ENCODE peak calls at places on chromosomes 2 and 18, in four cellular contexts. H, F, S and A are unnamed samples.

GRCh38 chr2:13558368-13558767 is 841.6 kb downstream of the TRIB2 start:
- DNase-seq in H (no peak), F (no peak), S (peak), A (peak)

GRCh38 chr18:3089579-3089978 is 76.6 kb upstream of the LPIN2 start:
- DNase-seq in H (no peak), F (no peak), S (no peak), A (no peak)

GRCh38 chr2:128623776-128624424 is 305.2 kb upstream of the HS6ST1 start:
- DNase-seq in H (peak), F (no peak), S (no peak), A (no peak)

GRCh38 chr2:68436270-68436669 is 30.8 kb downstream of the FBXO48 start:
- DNase-seq in H (no peak), F (no peak), S (no peak), A (no peak)

GRCh38 chr2:18117592-18117991 is 239.1 kb downstream of the KCNS3 start:
- DNase-seq in H (no peak), F (no peak), S (peak), A (no peak)

GRCh38 chr2:32330136-32330535 is 26.7 kb upstream of the BIRC6 start:
- DNase-seq in H (no peak), F (no peak), S (no peak), A (no peak)

GRCh38 chr2:48309900-48310299 is 220.1 kb upstream of the STON1 start:
- DNase-seq in H (no peak), F (no peak), S (no peak), A (no peak)

GRCh38 chr2:23503097-23503496 is 118.1 kb downstream of the KLHL29 start:
- DNase-seq in H (no peak), F (no peak), S (peak), A (no peak)

GRCh38 chr2:58895849-58896248 is 654.7 kb upstream of the FANCL start:
- DNase-seq in H (no peak), F (no peak), S (no peak), A (no peak)

GRCh38 chr2:207231106-207231860 is 65.5 kb upstream of the KLF7 start:
- DNase-seq in H (no peak), F (no peak), S (no peak), A (no peak)

GRCh38 chr2:181762000-181762399 is 81.7 kb upstream of the NEUROD1 start:
- DNase-seq in H (no peak), F (no peak), S (no peak), A (no peak)

GRCh38 chr18:62071071-62071470 is 115.8 kb downstream of the PIGN start:
- DNase-seq in H (no peak), F (no peak), S (no peak), A (no peak)

GRCh38 chr2:11584530-11585056 is 50.7 kb downstream of the GREB1 start:
- DNase-seq in H (no peak), F (no peak), S (no peak), A (no peak)

GRCh38 chr2:191678437-191679110 is 638 bp downstream of the NABP1 start:
- DNase-seq in H (no peak), F (peak), S (peak), A (peak)

GRCh38 chr2:176650811-176651559 is 381.7 kb downstream of the MTX2 start:
- DNase-seq in H (no peak), F (no peak), S (no peak), A (no peak)

GRCh38 chr18:2380101-2380500 is 191.2 kb downstream of the METTL4 start:
- DNase-seq in H (no peak), F (no peak), S (no peak), A (no peak)

GRCh38 chr2:37809525-37809924 is 115.6 kb upstream of the RMDN2 start:
- DNase-seq in H (no peak), F (no peak), S (no peak), A (no peak)

GRCh38 chr2:161990741-161991140 is 83.3 kb downstream of the DPP4 start:
- DNase-seq in H (no peak), F (no peak), S (peak), A (no peak)

GRCh38 chr2:151176661-151177060 is 85.0 kb downstream of the RBM43 start:
- DNase-seq in H (no peak), F (no peak), S (no peak), A (no peak)

GRCh38 chr2:148874868-148875341 is at the start of gene KIF5C:
- DNase-seq in H (peak), F (peak), S (peak), A (peak)

GRCh38 chr2:231576465-231576864 is 16.2 kb upstream of the TEX44 start:
- DNase-seq in H (no peak), F (no peak), S (no peak), A (no peak)

GRCh38 chr2:231716641-231717280 is 8.4 kb downstream of the PTMA start:
- DNase-seq in H (no peak), F (no peak), S (peak), A (no peak)

GRCh38 chr18:74610216-74610615 is 12.5 kb downstream of the ZNF407 start:
- DNase-seq in H (peak), F (no peak), S (no peak), A (no peak)

GRCh38 chr2:74514368-74515270 is at the start of gene TLX2:
- DNase-seq in H (no peak), F (no peak), S (no peak), A (peak)

GRCh38 chr18:27863780-27864430 is 313.0 kb downstream of the CDH2 start:
- DNase-seq in H (no peak), F (no peak), S (no peak), A (no peak)

GRCh38 chr18:48319796-48320638 is 89.2 kb downstream of the ZBTB7C start:
- DNase-seq in H (no peak), F (no peak), S (no peak), A (no peak)

GRCh38 chr18:43314931-43315330 is 37.6 kb upstream of the SYT4 start:
- DNase-seq in H (no peak), F (no peak), S (no peak), A (no peak)

GRCh38 chr2:20040489-20041172 is 10.8 kb downstream of the LAPTM4A start:
- DNase-seq in H (no peak), F (no peak), S (no peak), A (no peak)

GRCh38 chr2:147045113-147045512 is 799.7 kb upstream of the ACVR2A start:
- DNase-seq in H (peak), F (no peak), S (peak), A (peak)

GRCh38 chr2:127185093-127185492 is 35.0 kb downstream of the CYP27C1 start:
- DNase-seq in H (no peak), F (no peak), S (no peak), A (no peak)

GRCh38 chr2:68217729-68218128 is 34.6 kb downstream of the PPP3R1 start:
- DNase-seq in H (no peak), F (no peak), S (no peak), A (no peak)

GRCh38 chr2:134413912-134414311 is 160.0 kb downstream of the MGAT5 start:
- DNase-seq in H (no peak), F (no peak), S (no peak), A (no peak)

GRCh38 chr18:68735498-68736343 is 20.8 kb upstream of the TMX3 start:
- DNase-seq in H (no peak), F (peak), S (peak), A (peak)

GRCh38 chr2:239308696-239309397 is 92.0 kb downstream of the HDAC4 start:
- DNase-seq in H (no peak), F (no peak), S (no peak), A (no peak)

GRCh38 chr2:46229134-46230063 is 67.8 kb upstream of the EPAS1 start:
- DNase-seq in H (peak), F (no peak), S (peak), A (peak)

GRCh38 chr2:96948483-96949152 is 37.8 kb downstream of the FAM178B start:
- DNase-seq in H (no peak), F (no peak), S (no peak), A (no peak)

GRCh38 chr2:189300917-189301316 is 121.4 kb upstream of the COL5A2 start:
- DNase-seq in H (no peak), F (no peak), S (no peak), A (no peak)

GRCh38 chr2:129923265-129924141 is 56.0 kb upstream of the RAB6C start:
- DNase-seq in H (no peak), F (peak), S (peak), A (no peak)

GRCh38 chr2:207766697-207767460 is 2.8 kb downstream of the FZD5 start:
- DNase-seq in H (no peak), F (no peak), S (peak), A (no peak)

DNA sequence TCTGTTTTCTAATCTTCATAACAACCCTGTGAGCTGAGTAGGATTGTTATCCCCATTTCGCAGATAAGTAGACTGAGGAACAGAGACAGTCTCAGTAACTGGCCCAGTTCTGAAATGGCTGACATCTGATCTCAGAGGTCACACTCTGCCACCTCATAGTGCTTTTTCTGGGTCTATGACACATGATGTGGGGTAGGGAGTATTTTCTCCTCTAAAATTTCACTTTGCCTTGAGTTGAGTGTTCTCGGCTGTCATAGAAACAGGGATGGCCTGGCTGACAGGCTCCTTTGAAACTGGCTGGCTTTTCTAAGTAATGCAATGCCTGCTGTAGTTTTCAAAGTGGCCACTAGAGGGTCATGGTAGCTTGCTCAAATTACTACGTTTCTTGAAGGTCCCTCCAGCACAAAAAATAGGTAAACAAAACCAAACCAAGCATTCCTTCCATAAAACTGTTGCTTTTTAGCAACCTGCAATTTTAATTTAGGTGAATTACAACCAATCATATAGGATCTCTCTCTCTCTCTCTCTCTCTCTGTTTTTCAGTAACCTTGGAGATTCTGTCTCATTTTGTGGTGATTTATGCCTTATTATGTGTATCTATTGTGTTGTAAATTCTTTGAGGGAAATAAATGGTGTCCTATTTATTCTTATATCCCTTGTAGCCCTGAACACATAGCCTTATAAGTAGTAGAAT is 84.2 kb upstream of the TTN start:
- DNase-seq in H (peak), F (peak), S (peak), A (peak)
- TF ChIP-seq POLR2A in H (no peak), F (no peak), S (no peak), A (no peak)

GRCh38 chr2:3332133-3332532 is 45.5 kb downstream of the EIPR1 start:
- DNase-seq in H (no peak), F (no peak), S (no peak), A (no peak)
- TF ChIP-seq POLR2AphosphoS2 in H (no peak), F (no peak), S (no peak), A (no peak)

GRCh38 chr2:64144057-64145013 is at the start of gene PELI1:
- DNase-seq in H (peak), F (peak), S (peak), A (peak)
- TF ChIP-seq POLR2A in H (peak), F (peak), S (peak), A (peak)

GRCh38 chr2:169001116-169001815 is 29.9 kb downstream of the ABCB11 start:
- DNase-seq in H (no peak), F (no peak), S (no peak), A (no peak)
- TF ChIP-seq POLR2AphosphoS2 in H (no peak), F (no peak), S (no peak), A (no peak)

GRCh38 chr2:227473019-227473461 is 1.1 kb downstream of the AGFG1 start:
- DNase-seq in H (no peak), F (no peak), S (no peak), A (no peak)

GRCh38 chr2:227466887-227467285 is 5.1 kb upstream of the AGFG1 start:
- DNase-seq in H (no peak), F (no peak), S (no peak), A (no peak)

GRCh38 chr2:227472265-227473018 is 486 bp downstream of the AGFG1 start:
- DNase-seq in H (no peak), F (peak), S (no peak), A (peak)

GRCh38 chr2:227474406-227474805 is 2.5 kb downstream of the AGFG1 start:
- DNase-seq in H (no peak), F (no peak), S (no peak), A (no peak)

DNA sequence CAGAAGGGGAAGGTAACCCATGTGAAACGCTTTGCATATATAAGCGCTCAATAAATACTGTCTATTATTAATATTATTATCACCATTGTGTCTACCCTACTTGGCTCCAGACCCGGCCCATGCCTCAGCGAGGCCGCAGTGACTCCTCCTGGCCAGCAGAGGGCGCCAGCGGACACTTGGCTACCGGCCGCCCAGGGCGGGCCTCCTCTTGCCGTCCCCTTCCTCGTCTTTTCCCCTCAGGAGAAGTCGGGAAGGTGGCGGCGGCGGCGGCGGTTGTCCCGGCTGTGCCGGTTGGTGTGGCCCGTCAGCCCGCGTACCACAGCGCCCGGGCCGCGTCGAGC is at the start of gene AGFG1:
- DNase-seq in H (no peak), F (peak), S (peak), A (peak)
- TF ChIP-seq POLR2A in H (peak), F (peak), S (peak), A (peak)